ENCODE peak calls at places on chromosomes 3 and 15, in ten cellular contexts. S is stomach; C is head of caudate nucleus; I is activated T-cell treated with anti-CD3 and anti-CD28 coated beads, Interleukin-2, amount 50 U/mL, for 72 hours; Z is activated naive CD8-positive, alpha-beta T cell treated with anti-CD3 and anti-CD28 coated beads for 36 hours; G is aorta; B is fibroblast of lung; D is endothelial cell of umbilical vein; W is PC-9; N is activated CD4-positive, CD25-positive, alpha-beta regulatory T cell treated with anti-CD3 and anti-CD28 coated beads, Interleukin-2, amount 50 U/mL, for 16 hours. Q is an unnamed sample.

GRCh38 chr3:10557250-10557649 is 51.9 kb upstream of the ATP2B2 start:
- DNase-seq in S (no peak), I (no peak), G (peak), B (no peak), N (no peak), D (no peak), W (no peak), Z (no peak), C (no peak), Q (no peak)

GRCh38 chr3:103786296-103786695 is 1351.5 kb downstream of the ZPLD1 start:
- DNase-seq in N (no peak), C (no peak), B (peak), Z (no peak), S (no peak), G (no peak), D (no peak), I (no peak), W (no peak), Q (no peak)

GRCh38 chr3:64489361-64490044 is 198.3 kb downstream of the ADAMTS9 start:
- DNase-seq in C (peak), Z (no peak), N (no peak), S (peak), I (no peak), W (no peak), G (no peak), D (no peak), B (peak), Q (no peak)

GRCh38 chr3:33940149-33940548 is 141.7 kb downstream of the PDCD6IP start:
- DNase-seq in S (no peak), W (no peak), Z (peak), C (no peak), N (no peak), G (no peak), I (no peak), B (peak), D (no peak), Q (no peak)

GRCh38 chr3:187041362-187042061 is 97.8 kb downstream of the RPL39L start:
- DNase-seq in I (peak), Z (no peak), B (peak), G (no peak), N (peak), D (peak), C (no peak), W (no peak), S (no peak), Q (no peak)

GRCh38 chr3:66495633-66496032 is 5.2 kb downstream of the LRIG1 start:
- DNase-seq in S (no peak), I (no peak), D (no peak), B (no peak), C (peak), Z (no peak), W (no peak), N (no peak), G (no peak), Q (no peak)

GRCh38 chr3:128237348-128238099 is 84.2 kb downstream of the EEFSEC start:
- DNase-seq in G (no peak), I (no peak), N (no peak), Z (no peak), S (no peak), D (no peak), C (no peak), W (peak), B (no peak), Q (no peak)

GRCh38 chr3:146605106-146605505 is at the start of gene PLSCR5:
- DNase-seq in D (no peak), W (no peak), Z (no peak), C (no peak), S (no peak), G (no peak), I (no peak), B (no peak), N (no peak), Q (no peak)

GRCh38 chr3:162217603-162218002 is 721.0 kb downstream of the OTOL1 start:
- DNase-seq in I (no peak), G (no peak), S (no peak), Z (no peak), N (no peak), W (no peak), D (no peak), B (no peak), C (no peak), Q (no peak)

GRCh38 chr15:99983894-99984293 is 250.7 kb upstream of the LYSMD4 start:
- DNase-seq in D (no peak), W (no peak), N (no peak), G (peak), S (no peak), I (no peak), C (no peak), B (no peak), Z (no peak), Q (no peak)

GRCh38 chr3:52422669-52423068 is 22.2 kb downstream of the SEMA3G start:
- DNase-seq in W (no peak), N (no peak), Z (no peak), I (no peak), S (no peak), D (no peak), B (no peak), G (no peak), C (no peak), Q (no peak)

GRCh38 chr3:143849854-143850549 is 1.7 kb upstream of the SLC9A9 start:
- DNase-seq in G (no peak), N (no peak), W (no peak), D (peak), I (no peak), B (peak), Z (no peak), C (no peak), S (no peak), Q (no peak)